ENCODE peak calls at places on chromosomes 4 and X, in seven cellular contexts. One of them, this sample, is unnamed.

GRCh38 chrX:38799995-38800394 is 1.3 kb upstream of the MID1IP1 start:
- DNase-seq in NAMALWA: no peak
- DNase-seq in ascending aorta: no peak
- DNase-seq in endothelial cell of umbilical vein: no peak
- DNase-seq in T-helper 1 cell: no peak
- DNase-seq in ecto neural progenitor cell: no peak
- DNase-seq in stimulated activated CD4-positive, alpha-beta T cell treated with anti-CD3 and anti-CD28 coated beads, TNF-alpha, amount 100 ng/mL, for 1 hour: no peak
- DNase-seq in this sample: no peak

GRCh38 chr4:153530284-153530995 is 64.3 kb downstream of the TMEM131L start:
- DNase-seq in NAMALWA: no peak
- DNase-seq in ascending aorta: peak; percentile 31
- DNase-seq in endothelial cell of umbilical vein: peak; percentile 74
- DNase-seq in T-helper 1 cell: no peak
- DNase-seq in ecto neural progenitor cell: no peak
- DNase-seq in stimulated activated CD4-positive, alpha-beta T cell treated with anti-CD3 and anti-CD28 coated beads, TNF-alpha, amount 100 ng/mL, for 1 hour: no peak
- DNase-seq in this sample: no peak

GRCh38 chr4:64334964-64335363 is 74.3 kb downstream of the TECRL start:
- DNase-seq in NAMALWA: no peak
- DNase-seq in ascending aorta: no peak
- DNase-seq in endothelial cell of umbilical vein: no peak
- DNase-seq in T-helper 1 cell: no peak
- DNase-seq in ecto neural progenitor cell: no peak
- DNase-seq in stimulated activated CD4-positive, alpha-beta T cell treated with anti-CD3 and anti-CD28 coated beads, TNF-alpha, amount 100 ng/mL, for 1 hour: no peak
- DNase-seq in this sample: no peak

GRCh38 chr4:173536808-173537429 is 6.9 kb upstream of the HAND2 start:
- DNase-seq in NAMALWA: no peak
- DNase-seq in ascending aorta: no peak
- DNase-seq in endothelial cell of umbilical vein: no peak
- DNase-seq in T-helper 1 cell: no peak
- DNase-seq in ecto neural progenitor cell: peak; percentile 76
- DNase-seq in stimulated activated CD4-positive, alpha-beta T cell treated with anti-CD3 and anti-CD28 coated beads, TNF-alpha, amount 100 ng/mL, for 1 hour: no peak
- DNase-seq in this sample: no peak

GRCh38 chr4:30912098-30912719 is 192.0 kb downstream of the PCDH7 start:
- DNase-seq in NAMALWA: no peak
- DNase-seq in ascending aorta: no peak
- DNase-seq in endothelial cell of umbilical vein: no peak
- DNase-seq in T-helper 1 cell: no peak
- DNase-seq in ecto neural progenitor cell: no peak
- DNase-seq in stimulated activated CD4-positive, alpha-beta T cell treated with anti-CD3 and anti-CD28 coated beads, TNF-alpha, amount 100 ng/mL, for 1 hour: no peak
- DNase-seq in this sample: no peak

GRCh38 chr4:155207534-155208257 is 740 bp upstream of the NPY2R start:
- DNase-seq in NAMALWA: no peak
- DNase-seq in ascending aorta: no peak
- DNase-seq in endothelial cell of umbilical vein: peak; percentile 26
- DNase-seq in T-helper 1 cell: no peak
- DNase-seq in ecto neural progenitor cell: peak; percentile 73
- DNase-seq in stimulated activated CD4-positive, alpha-beta T cell treated with anti-CD3 and anti-CD28 coated beads, TNF-alpha, amount 100 ng/mL, for 1 hour: no peak
- DNase-seq in this sample: peak; percentile 22

GRCh38 chr4:148852092-148852699 is 410.0 kb upstream of the NR3C2 start:
- DNase-seq in NAMALWA: no peak
- DNase-seq in ascending aorta: no peak
- DNase-seq in endothelial cell of umbilical vein: peak; percentile 47
- DNase-seq in T-helper 1 cell: no peak
- DNase-seq in ecto neural progenitor cell: no peak
- DNase-seq in stimulated activated CD4-positive, alpha-beta T cell treated with anti-CD3 and anti-CD28 coated beads, TNF-alpha, amount 100 ng/mL, for 1 hour: no peak
- DNase-seq in this sample: no peak

GRCh38 chrX:68937581-68937980 is 108.8 kb downstream of the EFNB1 start:
- DNase-seq in NAMALWA: no peak
- DNase-seq in ascending aorta: no peak
- DNase-seq in endothelial cell of umbilical vein: no peak
- DNase-seq in T-helper 1 cell: no peak
- DNase-seq in ecto neural progenitor cell: no peak
- DNase-seq in stimulated activated CD4-positive, alpha-beta T cell treated with anti-CD3 and anti-CD28 coated beads, TNF-alpha, amount 100 ng/mL, for 1 hour: no peak
- DNase-seq in this sample: no peak

GRCh38 chr4:153232768-153233167 is 28.5 kb downstream of the TRIM2 start:
- DNase-seq in NAMALWA: peak; percentile 44
- DNase-seq in ascending aorta: no peak
- DNase-seq in endothelial cell of umbilical vein: no peak
- DNase-seq in T-helper 1 cell: no peak
- DNase-seq in ecto neural progenitor cell: peak; percentile 62
- DNase-seq in stimulated activated CD4-positive, alpha-beta T cell treated with anti-CD3 and anti-CD28 coated beads, TNF-alpha, amount 100 ng/mL, for 1 hour: no peak
- DNase-seq in this sample: peak; percentile 52

GRCh38 chr4:41550308-41550707 is 12.4 kb downstream of the LIMCH1 start:
- DNase-seq in NAMALWA: no peak
- DNase-seq in ascending aorta: no peak
- DNase-seq in endothelial cell of umbilical vein: peak; percentile 62
- DNase-seq in T-helper 1 cell: no peak
- DNase-seq in ecto neural progenitor cell: no peak
- DNase-seq in stimulated activated CD4-positive, alpha-beta T cell treated with anti-CD3 and anti-CD28 coated beads, TNF-alpha, amount 100 ng/mL, for 1 hour: no peak
- DNase-seq in this sample: no peak

GRCh38 chr4:137125011-137125410 is 407.3 kb downstream of the PCDH18 start:
- DNase-seq in NAMALWA: no peak
- DNase-seq in ascending aorta: no peak
- DNase-seq in endothelial cell of umbilical vein: no peak
- DNase-seq in T-helper 1 cell: no peak
- DNase-seq in ecto neural progenitor cell: no peak
- DNase-seq in stimulated activated CD4-positive, alpha-beta T cell treated with anti-CD3 and anti-CD28 coated beads, TNF-alpha, amount 100 ng/mL, for 1 hour: no peak
- DNase-seq in this sample: peak; percentile 18

GRCh38 chr4:89099034-89099433 is 12.3 kb upstream of the TIGD2 start:
- DNase-seq in NAMALWA: no peak
- DNase-seq in ascending aorta: no peak
- DNase-seq in endothelial cell of umbilical vein: no peak
- DNase-seq in T-helper 1 cell: no peak
- DNase-seq in ecto neural progenitor cell: no peak
- DNase-seq in stimulated activated CD4-positive, alpha-beta T cell treated with anti-CD3 and anti-CD28 coated beads, TNF-alpha, amount 100 ng/mL, for 1 hour: no peak
- DNase-seq in this sample: no peak

GRCh38 chrX:9670136-9670905 is 95.3 kb downstream of the GPR143 start:
- DNase-seq in NAMALWA: no peak
- DNase-seq in ascending aorta: no peak
- DNase-seq in endothelial cell of umbilical vein: peak; percentile 60
- DNase-seq in T-helper 1 cell: no peak
- DNase-seq in ecto neural progenitor cell: no peak
- DNase-seq in stimulated activated CD4-positive, alpha-beta T cell treated with anti-CD3 and anti-CD28 coated beads, TNF-alpha, amount 100 ng/mL, for 1 hour: no peak
- DNase-seq in this sample: no peak

GRCh38 chrX:101108293-101108692 is 10.3 kb downstream of the CENPI start:
- DNase-seq in NAMALWA: no peak
- DNase-seq in ascending aorta: no peak
- DNase-seq in endothelial cell of umbilical vein: no peak
- DNase-seq in T-helper 1 cell: no peak
- DNase-seq in ecto neural progenitor cell: no peak
- DNase-seq in stimulated activated CD4-positive, alpha-beta T cell treated with anti-CD3 and anti-CD28 coated beads, TNF-alpha, amount 100 ng/mL, for 1 hour: no peak
- DNase-seq in this sample: no peak

GRCh38 chr4:152528060-152528459 is 7.8 kb downstream of the FBXW7 start:
- DNase-seq in NAMALWA: no peak
- DNase-seq in ascending aorta: no peak
- DNase-seq in endothelial cell of umbilical vein: no peak
- DNase-seq in T-helper 1 cell: no peak
- DNase-seq in ecto neural progenitor cell: no peak
- DNase-seq in stimulated activated CD4-positive, alpha-beta T cell treated with anti-CD3 and anti-CD28 coated beads, TNF-alpha, amount 100 ng/mL, for 1 hour: no peak
- DNase-seq in this sample: no peak

GRCh38 chr4:173301518-173302201 is 32.5 kb downstream of the HMGB2 start:
- DNase-seq in NAMALWA: peak; percentile 63
- DNase-seq in ascending aorta: no peak
- DNase-seq in endothelial cell of umbilical vein: peak; percentile 38
- DNase-seq in T-helper 1 cell: no peak
- DNase-seq in ecto neural progenitor cell: no peak
- DNase-seq in stimulated activated CD4-positive, alpha-beta T cell treated with anti-CD3 and anti-CD28 coated beads, TNF-alpha, amount 100 ng/mL, for 1 hour: no peak
- DNase-seq in this sample: no peak

GRCh38 chrX:106170318-106170717 is 2.2 kb downstream of the PWWP3B start:
- DNase-seq in NAMALWA: peak; percentile 1
- DNase-seq in ascending aorta: no peak
- DNase-seq in endothelial cell of umbilical vein: no peak
- DNase-seq in T-helper 1 cell: no peak
- DNase-seq in ecto neural progenitor cell: no peak
- DNase-seq in stimulated activated CD4-positive, alpha-beta T cell treated with anti-CD3 and anti-CD28 coated beads, TNF-alpha, amount 100 ng/mL, for 1 hour: no peak
- DNase-seq in this sample: no peak

GRCh38 chr4:180084561-180084960 is 2158.6 kb upstream of the TENM3 start:
- DNase-seq in NAMALWA: no peak
- DNase-seq in ascending aorta: no peak
- DNase-seq in endothelial cell of umbilical vein: no peak
- DNase-seq in T-helper 1 cell: no peak
- DNase-seq in ecto neural progenitor cell: no peak
- DNase-seq in stimulated activated CD4-positive, alpha-beta T cell treated with anti-CD3 and anti-CD28 coated beads, TNF-alpha, amount 100 ng/mL, for 1 hour: no peak
- DNase-seq in this sample: no peak

GRCh38 chrX:143873343-143873742 is 10.5 kb upstream of the UBE2NL start:
- DNase-seq in NAMALWA: no peak
- DNase-seq in ascending aorta: no peak
- DNase-seq in endothelial cell of umbilical vein: no peak
- DNase-seq in T-helper 1 cell: no peak
- DNase-seq in ecto neural progenitor cell: no peak
- DNase-seq in stimulated activated CD4-positive, alpha-beta T cell treated with anti-CD3 and anti-CD28 coated beads, TNF-alpha, amount 100 ng/mL, for 1 hour: no peak
- DNase-seq in this sample: no peak

GRCh38 chrX:138763761-138764160 is 52.2 kb upstream of the FGF13 start:
- DNase-seq in NAMALWA: no peak
- DNase-seq in ascending aorta: no peak
- DNase-seq in endothelial cell of umbilical vein: no peak
- DNase-seq in T-helper 1 cell: no peak
- DNase-seq in ecto neural progenitor cell: no peak
- DNase-seq in stimulated activated CD4-positive, alpha-beta T cell treated with anti-CD3 and anti-CD28 coated beads, TNF-alpha, amount 100 ng/mL, for 1 hour: no peak
- DNase-seq in this sample: no peak

GRCh38 chr4:181701219-181701618 is 542.0 kb upstream of the TENM3 start:
- DNase-seq in NAMALWA: no peak
- DNase-seq in ascending aorta: no peak
- DNase-seq in endothelial cell of umbilical vein: no peak
- DNase-seq in T-helper 1 cell: no peak
- DNase-seq in ecto neural progenitor cell: no peak
- DNase-seq in stimulated activated CD4-positive, alpha-beta T cell treated with anti-CD3 and anti-CD28 coated beads, TNF-alpha, amount 100 ng/mL, for 1 hour: no peak
- DNase-seq in this sample: no peak

GRCh38 chr4:169110633-169111032 is 100.6 kb upstream of the CBR4 start:
- DNase-seq in NAMALWA: no peak
- DNase-seq in ascending aorta: no peak
- DNase-seq in endothelial cell of umbilical vein: no peak
- DNase-seq in T-helper 1 cell: no peak
- DNase-seq in ecto neural progenitor cell: no peak
- DNase-seq in stimulated activated CD4-positive, alpha-beta T cell treated with anti-CD3 and anti-CD28 coated beads, TNF-alpha, amount 100 ng/mL, for 1 hour: no peak
- DNase-seq in this sample: no peak

GRCh38 chr4:25258980-25259578 is 25.2 kb downstream of the PI4K2B start:
- DNase-seq in NAMALWA: no peak
- DNase-seq in ascending aorta: no peak
- DNase-seq in endothelial cell of umbilical vein: peak; percentile 67
- DNase-seq in T-helper 1 cell: no peak
- DNase-seq in ecto neural progenitor cell: no peak
- DNase-seq in stimulated activated CD4-positive, alpha-beta T cell treated with anti-CD3 and anti-CD28 coated beads, TNF-alpha, amount 100 ng/mL, for 1 hour: no peak
- DNase-seq in this sample: no peak

GRCh38 chr4:75630174-75630931 is at the start of gene CDKL2:
- DNase-seq in NAMALWA: peak; percentile 44
- DNase-seq in ascending aorta: peak; percentile 94
- DNase-seq in endothelial cell of umbilical vein: peak; percentile 71
- DNase-seq in T-helper 1 cell: peak; percentile 90
- DNase-seq in ecto neural progenitor cell: peak; percentile 92
- DNase-seq in stimulated activated CD4-positive, alpha-beta T cell treated with anti-CD3 and anti-CD28 coated beads, TNF-alpha, amount 100 ng/mL, for 1 hour: peak; percentile 78
- DNase-seq in this sample: peak; percentile 92

GRCh38 chr4:42357325-42357724 is 40.0 kb upstream of the SHISA3 start:
- DNase-seq in NAMALWA: no peak
- DNase-seq in ascending aorta: no peak
- DNase-seq in endothelial cell of umbilical vein: no peak
- DNase-seq in T-helper 1 cell: no peak
- DNase-seq in ecto neural progenitor cell: no peak
- DNase-seq in stimulated activated CD4-positive, alpha-beta T cell treated with anti-CD3 and anti-CD28 coated beads, TNF-alpha, amount 100 ng/mL, for 1 hour: no peak
- DNase-seq in this sample: no peak

GRCh38 chrX:27555514-27555913 is 34.6 kb upstream of the DCAF8L2 start:
- DNase-seq in NAMALWA: peak; percentile 15
- DNase-seq in ascending aorta: no peak
- DNase-seq in endothelial cell of umbilical vein: peak; percentile 38
- DNase-seq in T-helper 1 cell: no peak
- DNase-seq in ecto neural progenitor cell: no peak
- DNase-seq in stimulated activated CD4-positive, alpha-beta T cell treated with anti-CD3 and anti-CD28 coated beads, TNF-alpha, amount 100 ng/mL, for 1 hour: no peak
- DNase-seq in this sample: peak; percentile 35

GRCh38 chr4:142645478-142646108 is 200.5 kb downstream of the INPP4B start:
- DNase-seq in NAMALWA: no peak
- DNase-seq in ascending aorta: no peak
- DNase-seq in endothelial cell of umbilical vein: peak; percentile 78
- DNase-seq in T-helper 1 cell: no peak
- DNase-seq in ecto neural progenitor cell: no peak
- DNase-seq in stimulated activated CD4-positive, alpha-beta T cell treated with anti-CD3 and anti-CD28 coated beads, TNF-alpha, amount 100 ng/mL, for 1 hour: no peak
- DNase-seq in this sample: no peak

GRCh38 chrX:78378476-78379115 is 51.2 kb upstream of the CYSLTR1 start:
- DNase-seq in NAMALWA: no peak
- DNase-seq in ascending aorta: no peak
- DNase-seq in endothelial cell of umbilical vein: no peak
- DNase-seq in T-helper 1 cell: no peak
- DNase-seq in ecto neural progenitor cell: no peak
- DNase-seq in stimulated activated CD4-positive, alpha-beta T cell treated with anti-CD3 and anti-CD28 coated beads, TNF-alpha, amount 100 ng/mL, for 1 hour: no peak
- DNase-seq in this sample: no peak

GRCh38 chrX:19064175-19064574 is 58.1 kb downstream of the ADGRG2 start:
- DNase-seq in NAMALWA: no peak
- DNase-seq in ascending aorta: no peak
- DNase-seq in endothelial cell of umbilical vein: no peak
- DNase-seq in T-helper 1 cell: no peak
- DNase-seq in ecto neural progenitor cell: no peak
- DNase-seq in stimulated activated CD4-positive, alpha-beta T cell treated with anti-CD3 and anti-CD28 coated beads, TNF-alpha, amount 100 ng/mL, for 1 hour: no peak
- DNase-seq in this sample: no peak

GRCh38 chrX:15913161-15913560 is 58.5 kb upstream of the AP1S2 start:
- DNase-seq in NAMALWA: no peak
- DNase-seq in ascending aorta: no peak
- DNase-seq in endothelial cell of umbilical vein: no peak
- DNase-seq in T-helper 1 cell: no peak
- DNase-seq in ecto neural progenitor cell: no peak
- DNase-seq in stimulated activated CD4-positive, alpha-beta T cell treated with anti-CD3 and anti-CD28 coated beads, TNF-alpha, amount 100 ng/mL, for 1 hour: no peak
- DNase-seq in this sample: no peak

GRCh38 chr4:10457255-10457801 is at the start of gene ZNF518B:
- DNase-seq in NAMALWA: no peak
- DNase-seq in ascending aorta: peak; percentile 79
- DNase-seq in endothelial cell of umbilical vein: peak; percentile 66
- DNase-seq in T-helper 1 cell: peak; percentile 67
- DNase-seq in ecto neural progenitor cell: peak; percentile 86
- DNase-seq in stimulated activated CD4-positive, alpha-beta T cell treated with anti-CD3 and anti-CD28 coated beads, TNF-alpha, amount 100 ng/mL, for 1 hour: peak; percentile 24
- DNase-seq in this sample: peak; percentile 69

GRCh38 chrX:109485470-109486340 is 3.8 kb upstream of the GUCY2F start:
- DNase-seq in NAMALWA: peak; percentile 77
- DNase-seq in ascending aorta: peak; percentile 83
- DNase-seq in endothelial cell of umbilical vein: peak; percentile 77
- DNase-seq in T-helper 1 cell: peak; percentile 25
- DNase-seq in ecto neural progenitor cell: peak; percentile 70
- DNase-seq in stimulated activated CD4-positive, alpha-beta T cell treated with anti-CD3 and anti-CD28 coated beads, TNF-alpha, amount 100 ng/mL, for 1 hour: peak; percentile 2
- DNase-seq in this sample: peak; percentile 76